ENCODE peak calls at places on chromosomes 16 and 17, in seven cellular contexts. N is hepatocyte; O is endothelial cell; R is CD4-positive, alpha-beta T cell; E is kidney; V is SK-N-SH; U is cardiac fibroblast. G is an unnamed sample.

GRCh38 chr16:30985401-30986128 is 558 bp downstream of the HSD3B7 start:
- DNase-seq in U (no peak), V (peak; percentile 63), O (no peak), R (no peak), N (peak; percentile 80), E (peak; percentile 93), G (peak; percentile 54)

GRCh38 chr17:69478916-69479315 is 64.4 kb downstream of the MAP2K6 start:
- DNase-seq in U (no peak), R (no peak), E (no peak), V (no peak), O (no peak), N (no peak), G (no peak)

GRCh38 chr16:81796035-81796434 is 16.9 kb downstream of the PLCG2 start:
- DNase-seq in V (no peak), U (no peak), O (no peak), N (no peak), E (no peak), R (no peak), G (no peak)

GRCh38 chr17:59734226-59734625 is 26.8 kb downstream of the VMP1 start:
- DNase-seq in N (no peak), E (no peak), R (no peak), U (no peak), O (no peak), V (no peak), G (no peak)

GRCh38 chr16:2236362-2237075 is at the start of gene DNASE1L2:
- DNase-seq in V (peak; percentile 82), E (peak; percentile 82), O (peak; percentile 48), N (peak; percentile 59), U (no peak), R (no peak), G (no peak)

GRCh38 chr17:42632949-42633444 is 23.5 kb downstream of the TUBG1 start:
- DNase-seq in R (no peak), E (no peak), O (no peak), U (no peak), N (peak; percentile 66), V (no peak), G (no peak)

GRCh38 chr16:396605-397004 is 394 bp upstream of the NME4 start:
- DNase-seq in V (peak; percentile 83), E (peak; percentile 80), U (peak; percentile 64), R (no peak), O (peak; percentile 55), N (peak; percentile 80), G (no peak)

GRCh38 chr16:10828851-10829331 is 10.3 kb upstream of the TVP23A start:
- DNase-seq in N (peak; percentile 75), O (no peak), V (peak; percentile 82), U (peak; percentile 99), R (no peak), E (peak; percentile 97), G (peak; percentile 93)

GRCh38 chr17:33572615-33573014 is 279.5 kb upstream of the ASIC2 start:
- DNase-seq in E (no peak), V (no peak), O (peak; percentile 19), R (no peak), U (no peak), N (peak; percentile 62), G (no peak)

GRCh38 chr16:60259956-60260355 is 1525.8 kb upstream of the GOT2 start:
- DNase-seq in V (no peak), O (no peak), N (no peak), U (no peak), E (no peak), R (no peak), G (no peak)

GRCh38 chr17:49616546-49617205 is 41.0 kb downstream of the NXPH3 start:
- DNase-seq in R (no peak), E (peak; percentile 79), U (peak; percentile 96), V (no peak), O (no peak), N (no peak), G (peak; percentile 69)

GRCh38 chr17:43907425-43907981 is at the start of gene MPP2:
- DNase-seq in O (peak; percentile 85), V (peak; percentile 86), E (peak; percentile 90), R (peak; percentile 53), U (peak; percentile 70), N (peak; percentile 89), G (peak; percentile 83)

GRCh38 chr16:54952195-54952594 is 21.5 kb downstream of the IRX5 start:
- DNase-seq in E (no peak), O (no peak), V (no peak), N (no peak), U (no peak), R (no peak), G (no peak)

GRCh38 chr16:54955757-54956156 is 25.1 kb downstream of the IRX5 start:
- DNase-seq in N (no peak), R (no peak), O (no peak), U (no peak), E (no peak), V (no peak), G (no peak)

GRCh38 chr16:54954220-54954619 is 23.6 kb downstream of the IRX5 start:
- DNase-seq in E (no peak), O (no peak), N (no peak), U (peak; percentile 1), R (no peak), V (no peak), G (no peak)

GRCh38 chr16:54962045-54962444 is 31.4 kb downstream of the IRX5 start:
- DNase-seq in N (no peak), R (no peak), U (no peak), V (no peak), E (no peak), O (no peak), G (no peak)

DNA sequence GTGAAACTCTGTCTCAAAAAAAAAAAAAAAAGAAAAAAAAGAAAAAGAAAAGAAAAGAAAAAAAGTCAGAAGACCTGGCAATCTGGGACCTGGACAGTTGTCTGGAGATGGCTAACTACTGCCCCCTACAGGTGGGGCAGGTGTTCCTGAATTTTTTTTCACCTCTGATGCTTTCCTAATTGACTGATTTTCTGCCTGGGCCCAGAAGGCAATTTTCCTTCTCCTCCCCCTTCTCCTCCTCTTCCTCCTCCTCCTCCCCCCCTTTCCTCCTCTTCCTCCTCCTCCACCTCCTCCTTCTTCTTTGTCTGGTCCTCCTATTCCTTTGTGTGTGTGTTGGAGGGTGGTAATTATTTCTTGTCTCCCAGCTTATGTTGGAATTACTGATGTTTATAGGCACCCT is 26.7 kb downstream of the IRX5 start:
- DNase-seq in U (peak; percentile 18), E (no peak), R (no peak), N (peak; percentile 29), O (peak; percentile 32), V (no peak), G (no peak)
- TF ChIP-seq CTCF in U (peak; percentile 59), E (peak; percentile 20), R (no peak), N (peak; percentile 36), O (peak; percentile 69), V (peak; percentile 57), G (peak; percentile 34)

DNA sequence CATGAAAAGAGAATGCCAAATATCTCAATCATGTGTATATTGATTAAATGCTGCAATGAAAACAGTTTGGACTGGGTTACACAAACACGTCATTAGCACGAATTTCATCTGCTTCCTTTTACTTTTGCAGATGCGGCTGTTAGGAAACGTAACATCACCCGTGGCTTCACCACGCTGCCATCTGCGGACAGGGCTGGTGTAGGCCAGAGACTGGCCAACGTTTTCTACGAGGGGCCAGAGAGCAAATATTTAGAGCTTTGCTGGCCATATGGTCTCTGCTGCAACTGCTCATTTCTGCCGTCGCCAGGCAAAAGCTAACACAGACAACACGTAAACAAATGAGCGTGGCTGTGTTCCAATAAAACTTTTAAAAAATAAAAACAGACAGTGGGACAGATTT is 96.5 kb downstream of the ENGASE start:
- DNase-seq in U (no peak), E (no peak), O (no peak), R (no peak), V (peak; percentile 72), N (no peak), G (no peak)
- TF ChIP-seq CTCF in U (no peak), E (no peak), O (no peak), R (no peak), V (no peak), N (no peak), G (no peak)

GRCh38 chr17:6386041-6386630 is 48.8 kb downstream of the AIPL1 start:
- DNase-seq in V (no peak), E (no peak), R (no peak), N (no peak), O (no peak), U (no peak), G (no peak)
- TF ChIP-seq CTCF in V (no peak), E (no peak), R (no peak), N (no peak), O (no peak), U (no peak), G (no peak)

GRCh38 chr17:31390426-31390747 is 1.1 kb upstream of the RAB11FIP4 start:
- DNase-seq in V (no peak), E (no peak), R (no peak), U (no peak), O (no peak), N (no peak), G (no peak)

GRCh38 chr17:31388770-31389672 is 2.5 kb upstream of the RAB11FIP4 start:
- DNase-seq in U (peak; percentile 16), E (no peak), N (peak; percentile 30), O (peak; percentile 69), V (peak; percentile 83), R (peak; percentile 43), G (peak; percentile 18)

GRCh38 chr17:31390748-31391495 is 553 bp upstream of the RAB11FIP4 start:
- DNase-seq in V (no peak), U (no peak), N (no peak), E (no peak), O (no peak), R (no peak), G (no peak)

GRCh38 chr17:31388351-31388750 is 3.1 kb upstream of the RAB11FIP4 start:
- DNase-seq in O (no peak), N (no peak), E (no peak), V (no peak), R (no peak), U (no peak), G (no peak)

GRCh38 chr17:31389673-31390381 is 1.6 kb upstream of the RAB11FIP4 start:
- DNase-seq in R (no peak), O (no peak), V (no peak), U (no peak), E (no peak), N (no peak), G (no peak)
- TF ChIP-seq CTCF in R (no peak), O (peak; percentile 49), V (peak; percentile 3), U (no peak), E (no peak), N (no peak), G (no peak)

DNA sequence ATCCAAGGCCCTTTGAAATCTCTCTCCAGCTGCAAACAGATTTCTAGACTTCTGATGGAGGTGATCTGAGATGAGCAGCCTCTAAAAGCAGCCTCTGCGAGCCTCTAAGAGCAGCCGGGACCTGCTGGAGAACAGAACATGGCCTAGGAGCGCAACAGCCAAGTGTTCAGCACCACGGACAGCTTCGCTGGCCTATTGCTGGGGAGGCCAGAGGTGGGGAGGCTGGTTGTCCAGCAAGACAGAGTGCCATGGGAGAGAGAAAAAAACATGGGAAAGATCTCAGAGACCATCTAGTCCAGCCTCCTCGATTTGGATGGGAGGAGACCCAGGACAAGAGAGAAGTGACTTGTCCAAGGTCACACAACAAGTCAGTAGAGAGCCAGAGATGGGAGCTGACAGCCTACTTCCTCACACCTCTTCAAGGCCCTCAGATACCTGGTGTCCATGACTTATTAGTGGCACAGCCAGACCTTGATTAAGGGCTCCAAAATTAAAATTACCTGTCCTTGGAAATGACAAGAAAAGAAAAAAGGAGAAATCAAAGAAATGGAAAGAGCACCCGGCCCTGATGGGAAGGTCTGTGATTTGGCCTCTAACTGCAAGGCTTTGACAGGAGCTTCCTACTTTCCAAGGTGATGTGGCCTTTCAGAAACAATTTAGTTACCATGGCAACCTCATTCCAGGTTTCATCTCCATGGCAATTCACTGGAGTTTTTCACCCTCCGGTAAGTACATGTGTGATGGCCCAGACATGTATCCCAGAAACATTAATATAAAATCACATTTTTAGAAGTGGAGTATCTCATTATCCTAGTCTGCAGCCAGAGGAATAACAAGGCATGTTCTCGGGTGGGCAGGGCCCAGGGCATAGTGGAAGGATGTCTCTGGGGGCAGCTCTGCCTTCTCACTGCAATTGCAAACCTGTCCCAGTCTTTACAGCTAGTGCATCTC is 14.5 kb downstream of the RPRML start:
- DNase-seq in R (no peak), U (peak; percentile 41), V (no peak), O (peak; percentile 48), N (no peak), E (peak; percentile 18), G (no peak)
- TF ChIP-seq CTCF in R (no peak), U (no peak), V (no peak), O (no peak), N (no peak), E (no peak), G (no peak)